ENCODE peak calls at places on chromosome 1, in seven cellular contexts. O, U, X, C, J, E and N are unnamed samples.

GRCh38 chr1:212388985-212389716 is 25.5 kb downstream of the PACC1 start:
- DNase-seq in O (no peak), U (no peak), X (no peak), C (no peak), J (no peak), E (no peak), N (no peak)

GRCh38 chr1:154325583-154326545 is 539 bp downstream of the ATP8B2 start:
- DNase-seq in O (peak; percentile 73), U (peak; percentile 90), X (peak; percentile 92), C (peak; percentile 95), J (peak; percentile 61), E (peak; percentile 93), N (peak; percentile 83)

GRCh38 chr1:53411541-53412152 is 47.6 kb upstream of the DMRTB1 start:
- DNase-seq in O (no peak), U (peak; percentile 55), X (no peak), C (peak; percentile 32), J (no peak), E (no peak), N (no peak)

GRCh38 chr1:170012920-170013319 is 61.6 kb downstream of the KIFAP3 start:
- DNase-seq in O (no peak), U (no peak), X (no peak), C (no peak), J (no peak), E (no peak), N (no peak)

GRCh38 chr1:226875641-226876295 is 5.4 kb downstream of the PSEN2 start:
- DNase-seq in O (no peak), U (peak; percentile 31), X (no peak), C (peak; percentile 32), J (peak; percentile 73), E (no peak), N (no peak)

GRCh38 chr1:25194576-25195020 is 37.7 kb downstream of the SYF2 start:
- DNase-seq in O (no peak), U (no peak), X (no peak), C (no peak), J (no peak), E (no peak), N (no peak)

GRCh38 chr1:43199093-43199726 is 27.1 kb downstream of the CFAP57 start:
- DNase-seq in O (no peak), U (no peak), X (no peak), C (no peak), J (no peak), E (no peak), N (no peak)

GRCh38 chr1:80066060-80066459 is 1059.5 kb upstream of the ADGRL4 start:
- DNase-seq in O (no peak), U (no peak), X (peak; percentile 8), C (no peak), J (no peak), E (no peak), N (no peak)

GRCh38 chr1:160739098-160739511 is at the start of gene SLAMF7:
- DNase-seq in O (no peak), U (peak; percentile 7), X (no peak), C (no peak), J (peak; percentile 55), E (no peak), N (no peak)

GRCh38 chr1:232904566-232904965 is 45.8 kb upstream of the NTPCR start:
- DNase-seq in O (peak; percentile 68), U (peak; percentile 68), X (peak; percentile 48), C (no peak), J (peak; percentile 19), E (no peak), N (no peak)

GRCh38 chr1:59543211-59543668 is 246.3 kb downstream of the FGGY start:
- DNase-seq in O (no peak), U (no peak), X (no peak), C (no peak), J (no peak), E (no peak), N (no peak)

GRCh38 chr1:234902774-234903173 is 225.9 kb downstream of the TOMM20 start:
- DNase-seq in O (no peak), U (no peak), X (no peak), C (no peak), J (no peak), E (no peak), N (no peak)

GRCh38 chr1:154912755-154913154 is 23.8 kb downstream of the PMVK start:
- DNase-seq in O (no peak), U (no peak), X (no peak), C (no peak), J (no peak), E (no peak), N (no peak)

GRCh38 chr1:75548721-75549480 is 62.0 kb downstream of the SLC44A5 start:
- DNase-seq in O (no peak), U (no peak), X (peak; percentile 55), C (no peak), J (no peak), E (no peak), N (peak; percentile 86)

GRCh38 chr1:31063636-31064035 is 1.9 kb downstream of the PUM1 start:
- DNase-seq in O (no peak), U (peak; percentile 26), X (peak; percentile 26), C (no peak), J (no peak), E (no peak), N (peak; percentile 51)

GRCh38 chr1:17045140-17045539 is 8.7 kb downstream of the SDHB start:
- DNase-seq in O (no peak), U (no peak), X (no peak), C (no peak), J (no peak), E (no peak), N (no peak)

GRCh38 chr1:218811497-218811896 is 362.2 kb upstream of the LYPLAL1 start:
- DNase-seq in O (no peak), U (no peak), X (peak; percentile 24), C (no peak), J (no peak), E (no peak), N (no peak)

GRCh38 chr1:169363046-169363756 is 4.4 kb downstream of the NME7 start:
- DNase-seq in O (peak; percentile 71), U (peak; percentile 93), X (peak; percentile 87), C (no peak), J (no peak), E (no peak), N (peak; percentile 56)